ENCODE peak calls at places on chromosomes 13 and 19, in four cellular contexts. I is AG08395, H is amygdala, G is kidney tubule cell. U is an unnamed sample.

GRCh38 chr19:15264061-15264932 is 32.0 kb upstream of the EPHX3 start:
- DNase-seq in G (peak; percentile 48), I (peak; percentile 53), H (no peak), U (peak; percentile 88)

GRCh38 chr13:100657881-100658315 is 16.7 kb downstream of the TMTC4 start:
- DNase-seq in H (peak; percentile 48), I (no peak), G (no peak), U (no peak)

GRCh38 chr19:8321067-8321759 is at the start of the genes NDUFA7 and RPS28:
- DNase-seq in H (peak; percentile 89), I (peak; percentile 98), G (peak; percentile 95), U (peak; percentile 99)

GRCh38 chr13:92739306-92739818 is 487.2 kb upstream of the GPC6 start:
- DNase-seq in I (no peak), H (no peak), G (no peak), U (no peak)

GRCh38 chr13:45542878-45543277 is 72.7 kb downstream of the ERICH6B start:
- DNase-seq in G (no peak), I (no peak), H (no peak), U (no peak)

GRCh38 chr13:110123041-110123809 is 183.7 kb downstream of the COL4A1 start:
- DNase-seq in G (no peak), I (no peak), H (peak; percentile 20), U (no peak)

GRCh38 chr19:1252221-1252817 is 3.9 kb downstream of the MIDN start:
- DNase-seq in H (peak; percentile 68), I (peak; percentile 72), G (peak; percentile 94), U (peak; percentile 99)

GRCh38 chr13:99119686-99120085 is 81.0 kb upstream of the UBAC2 start:
- DNase-seq in G (no peak), I (no peak), H (no peak), U (no peak)

GRCh38 chr13:37348916-37349653 is 243.6 kb upstream of the CSNK1A1L start:
- DNase-seq in G (no peak), H (no peak), I (no peak), U (no peak)

GRCh38 chr13:44732503-44733098 is 156.5 kb upstream of the TSC22D1 start:
- DNase-seq in G (no peak), I (no peak), H (no peak), U (no peak)

GRCh38 chr19:48713864-48714755 is 5.4 kb downstream of the MAMSTR start:
- DNase-seq in H (peak; percentile 97), G (peak; percentile 100), I (peak; percentile 99), U (peak; percentile 100)

GRCh38 chr13:73849292-73849691 is 284.9 kb downstream of the KLF12 start:
- DNase-seq in I (peak; percentile 28), G (peak; percentile 36), H (no peak), U (peak; percentile 29)

GRCh38 chr19:2808129-2808941 is 11.3 kb upstream of the ZNF554 start:
- DNase-seq in H (no peak), G (no peak), I (no peak), U (peak; percentile 76)

GRCh38 chr19:23916991-23917390 is 2.3 kb downstream of the ZNF726 start:
- DNase-seq in H (no peak), G (peak; percentile 76), I (no peak), U (no peak)

GRCh38 chr19:1315470-1316166 is 29.9 kb downstream of the EFNA2 start:
- DNase-seq in H (no peak), I (peak; percentile 70), G (peak; percentile 34), U (peak; percentile 99)

GRCh38 chr19:57334191-57334590 is 13.9 kb downstream of the ZNF543 start:
- DNase-seq in H (no peak), I (no peak), G (no peak), U (no peak)

GRCh38 chr19:2927032-2927430 is 17.7 kb downstream of the ZNF77 start:
- DNase-seq in G (no peak), I (no peak), H (no peak), U (no peak)

GRCh38 chr13:77832339-77833100 is 86.1 kb downstream of the EDNRB start:
- DNase-seq in I (no peak), G (no peak), H (no peak), U (no peak)

GRCh38 chr13:30303269-30303668 is 4.1 kb downstream of the KATNAL1 start:
- DNase-seq in G (peak; percentile 16), H (no peak), I (no peak), U (no peak)

GRCh38 chr13:110317496-110318195 is 10.6 kb downstream of the COL4A2 start:
- DNase-seq in G (no peak), H (no peak), I (no peak), U (no peak)

GRCh38 chr13:96052655-96053002 is 572 bp downstream of the UGGT2 start:
- DNase-seq in H (no peak), I (peak; percentile 56), G (peak; percentile 66), U (peak; percentile 89)

GRCh38 chr19:35414442-35414841 is 33.6 kb upstream of the FFAR2 start:
- DNase-seq in H (no peak), I (no peak), G (no peak), U (no peak)

GRCh38 chr13:113903361-113903760 is 39.5 kb upstream of the GAS6 start:
- DNase-seq in G (no peak), I (peak; percentile 83), H (no peak), U (peak; percentile 88)

GRCh38 chr13:51801631-51802099 is 2.3 kb downstream of the DHRS12 start:
- DNase-seq in H (peak; percentile 31), G (peak; percentile 61), I (no peak), U (peak; percentile 82)

GRCh38 chr19:15253513-15253912 is 21.3 kb upstream of the EPHX3 start:
- DNase-seq in G (no peak), H (no peak), I (no peak), U (no peak)

GRCh38 chr13:91241249-91241648 is 106.2 kb upstream of the MIR17HG start:
- DNase-seq in H (no peak), G (no peak), I (no peak), U (no peak)

GRCh38 chr13:21006141-21007005 is 55.0 kb downstream of the LATS2 start:
- DNase-seq in I (no peak), G (no peak), H (no peak), U (no peak)

GRCh38 chr19:29211562-29212416 is 1.2 kb downstream of the UQCRFS1 start:
- DNase-seq in I (peak; percentile 11), G (peak; percentile 27), H (no peak), U (peak; percentile 79)

GRCh38 chr19:45294291-45295029 is 28.2 kb downstream of the CKM start:
- DNase-seq in G (no peak), I (no peak), H (peak; percentile 5), U (peak; percentile 64)

GRCh38 chr13:78608705-78609463 is 5.5 kb upstream of the POU4F1 start:
- DNase-seq in H (no peak), G (no peak), I (no peak), U (no peak)

GRCh38 chr13:50801087-50801931 is 42.2 kb downstream of the DLEU7 start:
- DNase-seq in H (no peak), I (peak; percentile 81), G (peak; percentile 70), U (peak; percentile 77)